ENCODE peak calls at places on chromosome 15, in seven cellular contexts. S, M, W, D, R, O and F are unnamed samples. For H3K4me1, the result is how much of the 10 kb centered on the place peaks cover.

GRCh38 chr15:61227269-61228024 is 1.7 kb downstream of the RORA start:
- DNase-seq in S (no peak), M (peak), W (no peak), D (no peak), R (no peak), O (no peak), F (no peak)

GRCh38 chr15:90165659-90166489 is 35.3 kb upstream of the SEMA4B start:
- DNase-seq in S (no peak), M (peak), W (peak), D (peak), R (peak), O (peak), F (no peak)

GRCh38 chr15:58329781-58330467 is 101.9 kb upstream of the LIPC start:
- DNase-seq in S (no peak), M (no peak), W (no peak), D (no peak), R (no peak), O (no peak), F (no peak)

GRCh38 chr15:65773386-65774111 is 18.5 kb downstream of the DENND4A start:
- DNase-seq in S (no peak), M (no peak), W (no peak), D (no peak), R (no peak), O (peak), F (no peak)

GRCh38 chr15:57540736-57541135 is 51.0 kb upstream of the MYZAP start:
- DNase-seq in S (no peak), M (no peak), W (no peak), D (no peak), R (no peak), O (peak), F (no peak)

GRCh38 chr15:73681073-73681472 is 3.1 kb upstream of the CD276 start:
- DNase-seq in S (no peak), M (no peak), W (no peak), D (no peak), R (no peak), O (no peak), F (no peak)

GRCh38 chr15:61916104-61916503 is 144.1 kb downstream of the VPS13C start:
- DNase-seq in S (no peak), M (peak), W (no peak), D (no peak), R (no peak), O (no peak), F (no peak)

GRCh38 chr15:65666257-65666656 is 44.5 kb downstream of the SLC24A1 start:
- DNase-seq in S (no peak), M (no peak), W (no peak), D (no peak), R (no peak), O (no peak), F (no peak)

GRCh38 chr15:87500240-87500639 is 756.3 kb downstream of the NTRK3 start:
- DNase-seq in S (peak), M (peak), W (no peak), D (no peak), R (no peak), O (no peak), F (no peak)

GRCh38 chr15:76932090-76932966 is 779 bp downstream of the RCN2 start:
- DNase-seq in S (no peak), M (no peak), W (no peak), D (no peak), R (no peak), O (no peak), F (no peak)

GRCh38 chr15:72358532-72359180 is 17.2 kb downstream of the HEXA start:
- DNase-seq in S (no peak), M (peak), W (no peak), D (peak), R (no peak), O (no peak), F (no peak)

GRCh38 chr15:88638626-88639372 is at the start of gene ISG20:
- DNase-seq in S (peak), M (peak), W (peak), D (peak), R (peak), O (peak), F (peak)
- H3K4me1 ChIP-seq in S (under half), M (under half), W (under half), D (under half), R (under half), O (half or more), F (under half)

GRCh38 chr15:38130200-38130567 is 122.5 kb upstream of the SPRED1 start:
- DNase-seq in S (no peak), M (no peak), W (no peak), D (no peak), R (no peak), O (peak), F (no peak)

GRCh38 chr15:38128389-38128788 is 124.2 kb upstream of the SPRED1 start:
- DNase-seq in S (no peak), M (no peak), W (no peak), D (no peak), R (no peak), O (no peak), F (no peak)

GRCh38 chr15:38129531-38130199 is 123.0 kb upstream of the SPRED1 start:
- DNase-seq in S (no peak), M (peak), W (no peak), D (no peak), R (no peak), O (peak), F (no peak)

GRCh38 chr15:38134252-38134651 is 118.4 kb upstream of the SPRED1 start:
- DNase-seq in S (no peak), M (no peak), W (no peak), D (no peak), R (no peak), O (no peak), F (no peak)

DNA sequence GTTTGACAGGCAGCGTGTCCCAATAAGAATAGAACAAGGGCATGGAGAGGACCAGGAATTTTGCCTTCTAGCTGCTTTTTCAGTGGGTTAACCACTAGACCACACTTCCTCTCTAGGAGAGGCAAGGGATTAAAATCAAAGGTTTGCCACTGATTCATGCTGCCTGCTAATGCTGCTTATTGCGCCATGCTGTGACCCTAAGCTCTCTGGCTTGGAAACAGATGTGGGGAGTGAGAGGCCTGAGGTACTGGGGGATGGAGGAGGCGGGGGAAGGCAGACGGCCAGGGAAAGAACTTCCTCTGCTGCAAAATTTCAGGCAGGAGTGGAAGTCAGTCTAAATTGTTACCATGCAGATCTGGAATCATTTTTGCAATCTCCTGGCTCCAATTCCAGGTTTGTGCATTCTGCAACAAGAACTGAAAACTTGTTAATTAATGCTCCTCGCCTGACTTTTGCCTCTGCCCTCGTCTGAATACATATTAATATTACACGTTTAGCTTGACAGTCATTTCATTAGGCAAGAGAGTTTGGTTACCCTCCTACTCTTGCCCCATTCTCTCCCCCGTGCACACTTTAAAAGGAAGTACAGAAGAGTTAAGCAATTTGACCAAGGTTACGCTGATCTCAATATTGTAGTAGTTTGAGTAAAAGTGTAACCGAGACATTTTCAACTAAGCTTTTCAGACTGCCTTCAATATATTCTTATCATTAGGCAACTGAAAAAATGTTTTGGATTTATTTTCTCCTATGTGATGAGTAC is 121.7 kb upstream of the SPRED1 start:
- DNase-seq in S (no peak), M (peak), W (no peak), D (no peak), R (no peak), O (peak), F (no peak)
- TF ChIP-seq YY1 in S (no peak), M (no peak), W (no peak), D (no peak), R (no peak), O (no peak), F (no peak)

GRCh38 chr15:60006203-60006782 is 2.2 kb downstream of the FOXB1 start:
- DNase-seq in S (peak), M (peak), W (peak), D (no peak), R (no peak), O (no peak), F (no peak)
- H3K4me3 ChIP-seq in S (peak), M (peak), W (peak), D (peak), R (no peak), O (peak), F (peak)

DNA sequence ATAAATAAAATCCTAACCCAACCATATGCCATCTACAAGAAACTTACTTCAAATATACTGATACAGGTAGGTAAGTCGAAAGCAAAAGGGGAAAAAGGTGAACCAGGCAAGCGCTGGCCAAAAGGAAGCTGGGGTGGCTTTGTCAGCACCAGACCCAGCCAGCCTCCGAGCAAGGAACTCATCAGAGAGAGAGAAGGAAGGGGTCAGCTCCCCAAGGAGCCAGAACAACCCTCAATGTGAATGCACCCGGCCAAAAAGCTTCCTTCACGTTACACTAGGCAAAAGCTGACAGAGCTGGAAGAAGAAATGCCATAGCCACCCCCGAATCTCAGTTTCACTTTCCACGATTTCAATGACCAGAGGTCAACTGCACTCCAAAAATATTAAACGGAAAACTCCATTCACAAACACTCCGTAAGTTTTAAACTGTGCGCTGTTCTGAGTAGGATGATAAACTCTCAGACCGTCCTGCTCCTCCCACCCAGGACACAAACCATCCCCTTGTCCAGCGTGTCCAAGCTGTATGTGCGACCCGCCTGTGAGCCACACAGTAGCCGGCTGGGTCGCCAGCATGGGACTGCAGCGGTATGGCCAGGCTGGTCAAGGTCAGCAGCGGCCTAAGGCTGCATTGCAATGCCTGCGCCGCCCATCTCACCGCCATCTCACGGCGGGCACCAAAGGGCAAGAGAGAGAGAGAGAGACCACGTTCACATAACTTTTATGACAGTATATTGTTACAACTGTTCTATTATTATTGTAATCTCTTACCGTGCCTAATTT is 29.8 kb downstream of the CYFIP1 start:
- DNase-seq in S (no peak), M (no peak), W (no peak), D (no peak), R (no peak), O (no peak), F (no peak)
- H3K4me1 ChIP-seq in S (under half), M (under half), W (under half), D (under half), R (under half), O (under half), F (under half)

GRCh38 chr15:25738171-25738792 is 124.8 kb downstream of the ATP10A start:
- DNase-seq in S (no peak), M (no peak), W (no peak), D (no peak), R (no peak), O (no peak), F (no peak)
- TF ChIP-seq YY1 in S (no peak), M (no peak), W (no peak), D (no peak), R (no peak), O (no peak), F (no peak)